ENCODE peak calls at places on chromosomes 16 and 17, in seven cellular contexts. One of them, this sample, is unnamed.

GRCh38 chr16:29820730-29821662 is 734 bp downstream of the MVP start:
- DNase-seq in GM10248: peak
- DNase-seq in adrenal gland: peak
- DNase-seq in AG10803: peak
- DNase-seq in substantia nigra: no peak
- DNase-seq in amniotic stem cell: no peak
- DNase-seq in stimulated activated CD8-positive, alpha-beta memory T cell treated with anti-CD3 and anti-CD28 coated beads, Interleukin-4, amount 100 ng/mL, for 24 hours: no peak
- DNase-seq in this sample: no peak

GRCh38 chr17:77645441-77646430 is 312.8 kb upstream of the TNRC6C start:
- DNase-seq in adrenal gland: no peak
- DNase-seq in stimulated activated CD8-positive, alpha-beta memory T cell treated with anti-CD3 and anti-CD28 coated beads, Interleukin-4, amount 100 ng/mL, for 24 hours: peak
- DNase-seq in amniotic stem cell: no peak
- DNase-seq in GM10248: no peak
- DNase-seq in AG10803: peak
- DNase-seq in substantia nigra: no peak
- DNase-seq in this sample: no peak

GRCh38 chr16:81480856-81481821 is 36.5 kb downstream of the CMIP start:
- DNase-seq in stimulated activated CD8-positive, alpha-beta memory T cell treated with anti-CD3 and anti-CD28 coated beads, Interleukin-4, amount 100 ng/mL, for 24 hours: no peak
- DNase-seq in AG10803: peak
- DNase-seq in substantia nigra: peak
- DNase-seq in amniotic stem cell: no peak
- DNase-seq in adrenal gland: peak
- DNase-seq in GM10248: peak
- DNase-seq in this sample: no peak

GRCh38 chr17:45224671-45225050 is 3.0 kb downstream of the FMNL1 start:
- DNase-seq in substantia nigra: no peak
- DNase-seq in AG10803: no peak
- DNase-seq in adrenal gland: no peak
- DNase-seq in amniotic stem cell: no peak
- DNase-seq in stimulated activated CD8-positive, alpha-beta memory T cell treated with anti-CD3 and anti-CD28 coated beads, Interleukin-4, amount 100 ng/mL, for 24 hours: no peak
- DNase-seq in GM10248: no peak
- DNase-seq in this sample: no peak

GRCh38 chr16:22318690-22319358 is 21.6 kb downstream of the POLR3E start:
- DNase-seq in adrenal gland: no peak
- DNase-seq in stimulated activated CD8-positive, alpha-beta memory T cell treated with anti-CD3 and anti-CD28 coated beads, Interleukin-4, amount 100 ng/mL, for 24 hours: peak
- DNase-seq in GM10248: peak
- DNase-seq in amniotic stem cell: no peak
- DNase-seq in substantia nigra: no peak
- DNase-seq in AG10803: peak
- DNase-seq in this sample: no peak

GRCh38 chr16:2142942-2143868 is 5.2 kb upstream of the RAB26 start:
- DNase-seq in GM10248: no peak
- DNase-seq in stimulated activated CD8-positive, alpha-beta memory T cell treated with anti-CD3 and anti-CD28 coated beads, Interleukin-4, amount 100 ng/mL, for 24 hours: no peak
- DNase-seq in AG10803: no peak
- DNase-seq in amniotic stem cell: no peak
- DNase-seq in adrenal gland: no peak
- DNase-seq in substantia nigra: no peak
- DNase-seq in this sample: no peak

GRCh38 chr16:23476289-23476688 is 23.3 kb upstream of the COG7 start:
- DNase-seq in amniotic stem cell: no peak
- DNase-seq in GM10248: no peak
- DNase-seq in adrenal gland: no peak
- DNase-seq in stimulated activated CD8-positive, alpha-beta memory T cell treated with anti-CD3 and anti-CD28 coated beads, Interleukin-4, amount 100 ng/mL, for 24 hours: no peak
- DNase-seq in substantia nigra: no peak
- DNase-seq in AG10803: no peak
- DNase-seq in this sample: no peak

GRCh38 chr16:66446737-66447136 is 19.6 kb downstream of the BEAN1 start:
- DNase-seq in amniotic stem cell: no peak
- DNase-seq in stimulated activated CD8-positive, alpha-beta memory T cell treated with anti-CD3 and anti-CD28 coated beads, Interleukin-4, amount 100 ng/mL, for 24 hours: no peak
- DNase-seq in AG10803: no peak
- DNase-seq in GM10248: no peak
- DNase-seq in adrenal gland: no peak
- DNase-seq in substantia nigra: no peak
- DNase-seq in this sample: no peak

GRCh38 chr17:79925242-79925957 is 86.2 kb upstream of the CBX4 start:
- DNase-seq in AG10803: peak
- DNase-seq in amniotic stem cell: no peak
- DNase-seq in substantia nigra: no peak
- DNase-seq in GM10248: no peak
- DNase-seq in stimulated activated CD8-positive, alpha-beta memory T cell treated with anti-CD3 and anti-CD28 coated beads, Interleukin-4, amount 100 ng/mL, for 24 hours: no peak
- DNase-seq in adrenal gland: peak
- DNase-seq in this sample: no peak

GRCh38 chr17:1162116-1162855 is 17.5 kb downstream of the ABR start:
- DNase-seq in amniotic stem cell: no peak
- DNase-seq in AG10803: no peak
- DNase-seq in adrenal gland: no peak
- DNase-seq in stimulated activated CD8-positive, alpha-beta memory T cell treated with anti-CD3 and anti-CD28 coated beads, Interleukin-4, amount 100 ng/mL, for 24 hours: no peak
- DNase-seq in GM10248: no peak
- DNase-seq in substantia nigra: no peak
- DNase-seq in this sample: no peak

GRCh38 chr17:44387773-44388172 is 1.7 kb downstream of the ITGA2B start:
- DNase-seq in substantia nigra: no peak
- DNase-seq in amniotic stem cell: no peak
- DNase-seq in adrenal gland: no peak
- DNase-seq in GM10248: no peak
- DNase-seq in AG10803: no peak
- DNase-seq in stimulated activated CD8-positive, alpha-beta memory T cell treated with anti-CD3 and anti-CD28 coated beads, Interleukin-4, amount 100 ng/mL, for 24 hours: no peak
- DNase-seq in this sample: no peak

GRCh38 chr16:81095653-81095952 is 592 bp downstream of the GCSH start:
- DNase-seq in GM10248: no peak
- DNase-seq in AG10803: no peak
- DNase-seq in amniotic stem cell: no peak
- DNase-seq in stimulated activated CD8-positive, alpha-beta memory T cell treated with anti-CD3 and anti-CD28 coated beads, Interleukin-4, amount 100 ng/mL, for 24 hours: no peak
- DNase-seq in adrenal gland: no peak
- DNase-seq in substantia nigra: no peak
- DNase-seq in this sample: no peak

GRCh38 chr17:59853168-59853918 is 39.4 kb downstream of the TUBD1 start:
- DNase-seq in GM10248: peak
- DNase-seq in amniotic stem cell: no peak
- DNase-seq in adrenal gland: no peak
- DNase-seq in AG10803: peak
- DNase-seq in substantia nigra: no peak
- DNase-seq in stimulated activated CD8-positive, alpha-beta memory T cell treated with anti-CD3 and anti-CD28 coated beads, Interleukin-4, amount 100 ng/mL, for 24 hours: no peak
- DNase-seq in this sample: no peak

GRCh38 chr17:77011173-77012011 is 129.4 kb upstream of the SEC14L1 start:
- DNase-seq in substantia nigra: no peak
- DNase-seq in adrenal gland: peak
- DNase-seq in AG10803: peak
- DNase-seq in GM10248: no peak
- DNase-seq in amniotic stem cell: no peak
- DNase-seq in stimulated activated CD8-positive, alpha-beta memory T cell treated with anti-CD3 and anti-CD28 coated beads, Interleukin-4, amount 100 ng/mL, for 24 hours: peak
- DNase-seq in this sample: peak

GRCh38 chr17:7403043-7403901 is 625 bp downstream of the TMEM256 start:
- DNase-seq in stimulated activated CD8-positive, alpha-beta memory T cell treated with anti-CD3 and anti-CD28 coated beads, Interleukin-4, amount 100 ng/mL, for 24 hours: no peak
- DNase-seq in substantia nigra: no peak
- DNase-seq in GM10248: no peak
- DNase-seq in AG10803: no peak
- DNase-seq in amniotic stem cell: no peak
- DNase-seq in adrenal gland: no peak
- DNase-seq in this sample: no peak

GRCh38 chr17:82468692-82469091 is 10.2 kb downstream of the NARF start:
- DNase-seq in substantia nigra: no peak
- DNase-seq in stimulated activated CD8-positive, alpha-beta memory T cell treated with anti-CD3 and anti-CD28 coated beads, Interleukin-4, amount 100 ng/mL, for 24 hours: no peak
- DNase-seq in adrenal gland: no peak
- DNase-seq in GM10248: no peak
- DNase-seq in amniotic stem cell: no peak
- DNase-seq in AG10803: no peak
- DNase-seq in this sample: no peak

GRCh38 chr17:7851438-7852261 is 3.2 kb upstream of the TMEM88 start:
- DNase-seq in adrenal gland: peak
- DNase-seq in amniotic stem cell: peak
- DNase-seq in stimulated activated CD8-positive, alpha-beta memory T cell treated with anti-CD3 and anti-CD28 coated beads, Interleukin-4, amount 100 ng/mL, for 24 hours: peak
- DNase-seq in substantia nigra: peak
- DNase-seq in GM10248: peak
- DNase-seq in AG10803: peak
- DNase-seq in this sample: no peak

GRCh38 chr17:8016632-8017424 is 14.4 kb downstream of the GUCY2D start:
- DNase-seq in AG10803: no peak
- DNase-seq in substantia nigra: peak
- DNase-seq in adrenal gland: peak
- DNase-seq in amniotic stem cell: no peak
- DNase-seq in stimulated activated CD8-positive, alpha-beta memory T cell treated with anti-CD3 and anti-CD28 coated beads, Interleukin-4, amount 100 ng/mL, for 24 hours: no peak
- DNase-seq in GM10248: peak
- DNase-seq in this sample: no peak

GRCh38 chr16:89564476-89565255 is 4.2 kb downstream of the RPL13 start:
- DNase-seq in substantia nigra: no peak
- DNase-seq in stimulated activated CD8-positive, alpha-beta memory T cell treated with anti-CD3 and anti-CD28 coated beads, Interleukin-4, amount 100 ng/mL, for 24 hours: no peak
- DNase-seq in GM10248: no peak
- DNase-seq in adrenal gland: no peak
- DNase-seq in AG10803: no peak
- DNase-seq in amniotic stem cell: no peak
- DNase-seq in this sample: no peak

GRCh38 chr16:27242868-27243590 is 25.5 kb downstream of the NSMCE1 start:
- DNase-seq in GM10248: no peak
- DNase-seq in AG10803: peak
- DNase-seq in amniotic stem cell: peak
- DNase-seq in adrenal gland: no peak
- DNase-seq in stimulated activated CD8-positive, alpha-beta memory T cell treated with anti-CD3 and anti-CD28 coated beads, Interleukin-4, amount 100 ng/mL, for 24 hours: no peak
- DNase-seq in substantia nigra: no peak
- DNase-seq in this sample: no peak

This sample was measured in HFF-Myc.